ENCODE peak calls at places on chromosome 4, in six cellular contexts. V is body of pancreas, D is AG09319, S is tibial artery, M is AG04450, J is mucosa of descending colon. E is an unnamed sample.

GRCh38 chr4:7323461-7323871 is 111.3 kb downstream of the PSAPL1 start:
- DNase-seq in V (no peak), D (no peak), J (peak), S (no peak), M (no peak), E (no peak)

GRCh38 chr4:62454535-62454934 is 1254.4 kb downstream of the ADGRL3 start:
- DNase-seq in S (no peak), J (no peak), V (no peak), M (no peak), D (no peak), E (no peak)

GRCh38 chr4:42768125-42768748 is 111.3 kb upstream of the ATP8A1 start:
- DNase-seq in D (no peak), V (no peak), M (no peak), S (no peak), J (no peak), E (no peak)

GRCh38 chr4:40321671-40322131 is 13.4 kb upstream of the CHRNA9 start:
- DNase-seq in J (no peak), M (peak), S (no peak), V (no peak), D (peak), E (peak)

GRCh38 chr4:147096667-147097604 is 151.3 kb upstream of the TTC29 start:
- DNase-seq in M (peak), V (no peak), J (no peak), S (no peak), D (no peak), E (no peak)

GRCh38 chr4:34250562-34250961 is 1993.8 kb downstream of the ARAP2 start:
- DNase-seq in V (no peak), M (peak), S (no peak), D (no peak), J (no peak), E (no peak)

GRCh38 chr4:133638702-133639101 is 489.6 kb downstream of the PCDH10 start:
- DNase-seq in M (no peak), D (no peak), V (no peak), S (no peak), J (no peak), E (no peak)

GRCh38 chr4:6408263-6408662 is 64.2 kb downstream of the PPP2R2C start:
- DNase-seq in M (no peak), S (no peak), V (no peak), J (no peak), D (no peak), E (no peak)

GRCh38 chr4:94399277-94399676 is 52.5 kb upstream of the PDLIM5 start:
- DNase-seq in S (no peak), J (no peak), D (no peak), M (no peak), V (no peak), E (no peak)

GRCh38 chr4:83974111-83974789 is 438.3 kb downstream of the GPAT3 start:
- DNase-seq in M (no peak), D (no peak), J (no peak), V (no peak), S (no peak), E (no peak)

GRCh38 chr4:131093303-131093702 is 1997.4 kb downstream of the C4orf33 start:
- DNase-seq in D (no peak), S (no peak), V (no peak), M (no peak), J (no peak), E (no peak)

DNA sequence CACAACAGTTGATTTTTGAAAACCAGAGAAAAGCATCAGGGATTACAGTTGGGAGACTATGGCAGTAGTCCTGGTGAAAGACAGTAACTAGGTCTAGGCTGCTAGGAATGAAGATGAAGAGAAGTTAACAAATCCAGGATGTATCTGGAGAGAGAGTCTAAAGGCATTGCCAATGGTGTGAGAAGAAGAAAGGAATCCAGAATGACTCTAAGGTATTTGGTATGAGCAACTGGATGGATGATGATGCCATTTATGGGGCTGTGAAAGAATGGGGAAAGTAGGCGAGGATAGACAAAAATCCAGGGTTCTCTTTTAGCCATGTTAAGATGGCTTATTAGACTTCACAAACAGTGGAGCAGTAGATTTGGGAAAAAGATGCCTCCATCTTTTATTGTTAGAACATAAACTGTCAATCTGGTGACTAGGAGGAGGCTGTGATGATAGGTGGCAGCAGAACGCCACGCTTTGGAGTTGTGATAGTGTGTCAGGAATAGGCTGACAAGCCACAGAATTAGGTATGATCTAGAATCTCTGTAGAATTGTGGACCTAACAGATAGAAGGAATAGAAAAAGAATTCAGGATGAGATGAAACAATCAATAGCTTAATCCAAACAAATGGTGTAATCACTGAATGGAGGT is 27.3 kb upstream of the JADE1 start:
- DNase-seq in M (no peak), J (no peak), S (peak), D (no peak), V (peak), E (no peak)
- TF ChIP-seq CTCF in M (no peak), J (no peak), S (peak), D (no peak), V (peak), E (no peak)

DNA sequence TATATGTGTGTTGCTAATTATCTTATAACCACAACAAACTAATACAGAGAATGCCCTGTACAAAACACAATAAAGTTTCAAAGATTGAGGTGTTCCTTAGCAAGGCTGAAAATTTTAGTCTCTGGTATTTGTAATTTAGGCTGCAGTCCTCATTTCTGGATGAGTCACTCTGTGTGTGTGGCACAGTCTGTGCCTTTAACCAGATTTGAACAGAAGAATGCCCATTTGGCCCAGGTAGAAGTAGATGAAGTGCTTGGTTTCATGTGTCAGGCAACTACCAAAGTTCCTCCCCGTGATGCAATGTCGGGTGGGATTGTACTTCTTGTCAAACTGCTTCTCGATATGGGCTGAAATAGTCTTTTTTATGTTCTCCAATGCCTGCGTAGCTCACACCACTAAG is 91.6 kb upstream of the H2AZ1 start:
- DNase-seq in S (no peak), J (no peak), V (no peak), M (no peak), D (no peak), E (no peak)
- TF ChIP-seq CTCF in S (no peak), J (no peak), V (no peak), M (no peak), D (no peak), E (no peak)

DNA sequence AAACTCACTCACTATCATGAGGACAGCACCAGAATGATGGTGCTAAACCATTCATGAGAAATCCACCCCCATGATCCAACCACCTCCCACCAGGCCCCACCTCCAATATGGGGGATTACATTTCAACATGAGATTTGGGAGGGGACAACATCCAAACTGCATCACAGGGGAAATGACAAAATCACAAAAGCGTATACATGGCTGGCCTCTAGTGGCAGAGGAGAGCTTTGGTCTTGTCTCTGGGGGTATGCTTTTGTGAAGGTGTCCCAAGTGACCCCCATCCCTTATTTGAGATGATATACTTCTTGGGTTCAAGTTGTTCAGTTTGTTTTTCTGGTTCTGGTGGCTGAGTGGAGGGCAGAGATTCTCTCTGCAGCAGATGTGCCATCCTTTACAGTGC is 8.5 kb upstream of the SETD7 start:
- DNase-seq in S (no peak), J (no peak), V (no peak), D (no peak), M (no peak), E (no peak)
- TF ChIP-seq CTCF in S (no peak), J (no peak), V (no peak), D (peak), M (peak), E (peak)

GRCh38 chr4:111802191-111802590 is 343.1 kb upstream of the FAM241A start:
- DNase-seq in D (no peak), V (no peak), J (no peak), M (no peak), S (no peak), E (peak)

GRCh38 chr4:111811661-111812060 is 333.6 kb upstream of the FAM241A start:
- DNase-seq in D (no peak), M (no peak), V (no peak), S (no peak), J (no peak), E (no peak)

GRCh38 chr4:111807556-111807955 is 337.7 kb upstream of the FAM241A start:
- DNase-seq in V (no peak), M (no peak), D (no peak), J (no peak), S (no peak), E (no peak)

GRCh38 chr4:111808174-111808573 is 337.1 kb upstream of the FAM241A start:
- DNase-seq in J (no peak), D (no peak), M (no peak), V (no peak), S (no peak), E (no peak)

DNA sequence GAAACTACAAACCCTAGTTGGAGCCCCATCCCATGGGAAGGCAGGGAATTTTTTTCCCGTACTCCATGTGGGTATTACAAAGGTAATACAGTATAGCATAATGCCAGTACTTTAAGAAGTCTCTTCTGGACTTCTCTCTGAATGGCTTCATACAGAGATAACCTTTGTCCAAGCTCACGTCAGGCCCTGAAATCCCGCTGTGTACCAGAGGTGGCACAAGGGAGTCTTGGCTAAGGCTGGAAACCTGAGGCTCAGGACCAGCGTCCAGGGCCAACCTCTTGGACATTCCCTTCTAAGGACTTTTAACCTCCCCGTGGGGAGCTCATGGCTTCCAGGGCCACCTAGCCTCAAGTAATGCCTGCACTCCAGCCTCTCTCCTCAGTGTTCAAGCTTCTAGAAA is 338.9 kb upstream of the FAM241A start:
- DNase-seq in D (no peak), V (no peak), J (no peak), M (no peak), S (no peak), E (no peak)
- TF ChIP-seq CTCF in D (no peak), V (no peak), J (no peak), M (no peak), S (no peak), E (peak)

E was measured in BJ.